ENCODE peak calls at places on chromosomes 3 and 15, in six cellular contexts. L, Y, B, X, E and W are unnamed samples.

GRCh38 chr3:106880206-106880605 is 497.0 kb upstream of the CCDC54 start:
- DNase-seq in L (no peak), Y (no peak), E (no peak), B (no peak), X (no peak), W (no peak)

GRCh38 chr3:24145981-24146822 is 201.1 kb downstream of the NR1D2 start:
- DNase-seq in X (no peak), B (no peak), Y (no peak), L (peak), E (no peak), W (no peak)

GRCh38 chr15:67149859-67150824 is 84.7 kb downstream of the SMAD3 start:
- DNase-seq in L (peak), B (no peak), E (peak), X (no peak), Y (peak), W (peak)

GRCh38 chr3:170908235-170909116 is at the start of gene EIF5A2:
- DNase-seq in Y (peak), E (peak), X (peak), L (peak), B (peak), W (peak)

GRCh38 chr15:22916606-22917350 is 63.4 kb downstream of the CYFIP1 start:
- DNase-seq in Y (no peak), L (no peak), E (no peak), X (no peak), B (no peak), W (no peak)

GRCh38 chr15:38768970-38769369 is 204.4 kb upstream of the RASGRP1 start:
- DNase-seq in B (no peak), E (peak), L (peak), Y (peak), X (no peak), W (no peak)

GRCh38 chr15:90645873-90646605 is 71.1 kb upstream of the BLM start:
- DNase-seq in X (no peak), Y (no peak), B (no peak), E (no peak), L (no peak), W (no peak)

GRCh38 chr3:136490646-136491405 is 240.7 kb downstream of the PCCB start:
- DNase-seq in E (no peak), Y (no peak), X (no peak), B (no peak), L (no peak), W (no peak)

GRCh38 chr3:145854486-145854885 is 306.5 kb downstream of the PLOD2 start:
- DNase-seq in X (no peak), B (no peak), Y (no peak), E (no peak), L (no peak), W (no peak)